ENCODE peak calls at places on chromosomes 16 and 17, in five cellular contexts. One of them, this sample, is unnamed.

GRCh38 chr17:77208217-77208808 is 67.5 kb downstream of the SEC14L1 start:
- DNase-seq in AML-193: peak; percentile 4
- DNase-seq in activated T-cell treated with anti-CD3 and anti-CD28 coated beads for 1 hour: no peak
- DNase-seq in NCI-H2107: no peak
- DNase-seq in iPS-NIHi11: peak; percentile 43
- DNase-seq in this sample: no peak

GRCh38 chr16:11572301-11572995 is 14.3 kb downstream of the LITAF start:
- DNase-seq in activated T-cell treated with anti-CD3 and anti-CD28 coated beads for 1 hour: peak; percentile 27
- DNase-seq in AML-193: no peak
- DNase-seq in NCI-H2107: no peak
- DNase-seq in iPS-NIHi11: no peak
- DNase-seq in this sample: peak; percentile 75

GRCh38 chr16:85084841-85085535 is 27.3 kb downstream of the CIBAR2 start:
- DNase-seq in AML-193: no peak
- DNase-seq in activated T-cell treated with anti-CD3 and anti-CD28 coated beads for 1 hour: no peak
- DNase-seq in iPS-NIHi11: no peak
- DNase-seq in NCI-H2107: no peak
- DNase-seq in this sample: no peak

GRCh38 chr17:37160940-37161339 is 212.2 kb downstream of the AATF start:
- DNase-seq in AML-193: no peak
- DNase-seq in activated T-cell treated with anti-CD3 and anti-CD28 coated beads for 1 hour: no peak
- DNase-seq in NCI-H2107: no peak
- DNase-seq in iPS-NIHi11: no peak
- DNase-seq in this sample: no peak

GRCh38 chr16:75566889-75567255 is 693 bp downstream of the GABARAPL2 start:
- DNase-seq in iPS-NIHi11: peak; percentile 31
- DNase-seq in NCI-H2107: no peak
- DNase-seq in AML-193: no peak
- DNase-seq in activated T-cell treated with anti-CD3 and anti-CD28 coated beads for 1 hour: no peak
- DNase-seq in this sample: no peak

GRCh38 chr17:4939804-4940624 is at the start of the genes RNF167 and SLC25A11:
- DNase-seq in activated T-cell treated with anti-CD3 and anti-CD28 coated beads for 1 hour: peak; percentile 87
- DNase-seq in NCI-H2107: peak; percentile 81
- DNase-seq in AML-193: peak; percentile 94
- DNase-seq in iPS-NIHi11: peak; percentile 97
- DNase-seq in this sample: peak; percentile 93

GRCh38 chr17:82065193-82065637 is 389 bp downstream of the DUS1L start:
- DNase-seq in activated T-cell treated with anti-CD3 and anti-CD28 coated beads for 1 hour: no peak
- DNase-seq in NCI-H2107: no peak
- DNase-seq in AML-193: no peak
- DNase-seq in iPS-NIHi11: no peak
- DNase-seq in this sample: no peak

GRCh38 chr17:560379-560935 is 154.2 kb downstream of the VPS53 start:
- DNase-seq in activated T-cell treated with anti-CD3 and anti-CD28 coated beads for 1 hour: no peak
- DNase-seq in NCI-H2107: no peak
- DNase-seq in iPS-NIHi11: no peak
- DNase-seq in AML-193: no peak
- DNase-seq in this sample: no peak

GRCh38 chr17:40490289-40490853 is 11.1 kb downstream of the TNS4 start:
- DNase-seq in NCI-H2107: peak; percentile 53
- DNase-seq in activated T-cell treated with anti-CD3 and anti-CD28 coated beads for 1 hour: peak; percentile 10
- DNase-seq in AML-193: no peak
- DNase-seq in iPS-NIHi11: peak; percentile 79
- DNase-seq in this sample: no peak

GRCh38 chr17:19369846-19370492 is 7.4 kb upstream of the B9D1 start:
- DNase-seq in iPS-NIHi11: no peak
- DNase-seq in NCI-H2107: no peak
- DNase-seq in activated T-cell treated with anti-CD3 and anti-CD28 coated beads for 1 hour: no peak
- DNase-seq in AML-193: no peak
- DNase-seq in this sample: no peak

GRCh38 chr16:82542714-82543113 is 84.1 kb upstream of the CDH13 start:
- DNase-seq in NCI-H2107: no peak
- DNase-seq in AML-193: no peak
- DNase-seq in iPS-NIHi11: no peak
- DNase-seq in activated T-cell treated with anti-CD3 and anti-CD28 coated beads for 1 hour: no peak
- DNase-seq in this sample: no peak

GRCh38 chr16:31710134-31710533 is 163.5 kb upstream of the ZNF267 start:
- DNase-seq in NCI-H2107: no peak
- DNase-seq in AML-193: no peak
- DNase-seq in activated T-cell treated with anti-CD3 and anti-CD28 coated beads for 1 hour: no peak
- DNase-seq in iPS-NIHi11: no peak
- DNase-seq in this sample: no peak

GRCh38 chr17:79862771-79863440 is 23.7 kb upstream of the CBX4 start:
- DNase-seq in activated T-cell treated with anti-CD3 and anti-CD28 coated beads for 1 hour: no peak
- DNase-seq in NCI-H2107: no peak
- DNase-seq in iPS-NIHi11: no peak
- DNase-seq in AML-193: no peak
- DNase-seq in this sample: no peak

GRCh38 chr16:69626256-69626655 is 60.5 kb downstream of the NFAT5 start:
- DNase-seq in AML-193: no peak
- DNase-seq in NCI-H2107: no peak
- DNase-seq in activated T-cell treated with anti-CD3 and anti-CD28 coated beads for 1 hour: no peak
- DNase-seq in iPS-NIHi11: no peak
- DNase-seq in this sample: no peak

GRCh38 chr17:17783121-17783824 is 53.5 kb downstream of the SREBF1 start:
- DNase-seq in activated T-cell treated with anti-CD3 and anti-CD28 coated beads for 1 hour: peak; percentile 35
- DNase-seq in NCI-H2107: peak; percentile 64
- DNase-seq in iPS-NIHi11: peak; percentile 65
- DNase-seq in AML-193: no peak
- DNase-seq in this sample: peak; percentile 25

GRCh38 chr16:65153365-65154105 is 31.7 kb upstream of the CDH11 start:
- DNase-seq in iPS-NIHi11: no peak
- DNase-seq in activated T-cell treated with anti-CD3 and anti-CD28 coated beads for 1 hour: no peak
- DNase-seq in NCI-H2107: no peak
- DNase-seq in AML-193: no peak
- DNase-seq in this sample: no peak

GRCh38 chr17:57948169-57948554 is 7.0 kb downstream of the CUEDC1 start:
- DNase-seq in iPS-NIHi11: no peak
- DNase-seq in NCI-H2107: no peak
- DNase-seq in AML-193: no peak
- DNase-seq in activated T-cell treated with anti-CD3 and anti-CD28 coated beads for 1 hour: no peak
- DNase-seq in this sample: no peak

GRCh38 chr16:29820730-29821662 is 734 bp downstream of the MVP start:
- DNase-seq in NCI-H2107: no peak
- DNase-seq in AML-193: no peak
- DNase-seq in iPS-NIHi11: no peak
- DNase-seq in activated T-cell treated with anti-CD3 and anti-CD28 coated beads for 1 hour: no peak
- DNase-seq in this sample: no peak

GRCh38 chr17:49848739-49849138 is 870 bp upstream of the TAC4 start:
- DNase-seq in NCI-H2107: no peak
- DNase-seq in activated T-cell treated with anti-CD3 and anti-CD28 coated beads for 1 hour: no peak
- DNase-seq in iPS-NIHi11: no peak
- DNase-seq in AML-193: no peak
- DNase-seq in this sample: no peak

GRCh38 chr16:57377080-57377841 is 5.0 kb downstream of the CX3CL1 start:
- DNase-seq in activated T-cell treated with anti-CD3 and anti-CD28 coated beads for 1 hour: no peak
- DNase-seq in NCI-H2107: no peak
- DNase-seq in AML-193: no peak
- DNase-seq in iPS-NIHi11: no peak
- DNase-seq in this sample: no peak

GRCh38 chr16:58306327-58306726 is 11.5 kb upstream of the PRSS54 start:
- DNase-seq in activated T-cell treated with anti-CD3 and anti-CD28 coated beads for 1 hour: peak; percentile 27
- DNase-seq in AML-193: peak; percentile 15
- DNase-seq in iPS-NIHi11: no peak
- DNase-seq in NCI-H2107: no peak
- DNase-seq in this sample: no peak

GRCh38 chr16:20720251-20720650 is 21.4 kb downstream of the THUMPD1 start:
- DNase-seq in activated T-cell treated with anti-CD3 and anti-CD28 coated beads for 1 hour: no peak
- DNase-seq in NCI-H2107: no peak
- DNase-seq in iPS-NIHi11: no peak
- DNase-seq in AML-193: no peak
- DNase-seq in this sample: no peak

GRCh38 chr17:11557727-11558452 is 40.4 kb upstream of the DNAH9 start:
- DNase-seq in NCI-H2107: no peak
- DNase-seq in activated T-cell treated with anti-CD3 and anti-CD28 coated beads for 1 hour: no peak
- DNase-seq in iPS-NIHi11: no peak
- DNase-seq in AML-193: no peak
- DNase-seq in this sample: no peak

GRCh38 chr17:77011173-77012011 is 129.4 kb upstream of the SEC14L1 start:
- DNase-seq in NCI-H2107: peak; percentile 9
- DNase-seq in activated T-cell treated with anti-CD3 and anti-CD28 coated beads for 1 hour: peak; percentile 45
- DNase-seq in AML-193: peak; percentile 34
- DNase-seq in iPS-NIHi11: no peak
- DNase-seq in this sample: no peak

GRCh38 chr17:30576326-30576861 is 99.2 kb downstream of the GOSR1 start:
- DNase-seq in NCI-H2107: no peak
- DNase-seq in AML-193: no peak
- DNase-seq in iPS-NIHi11: no peak
- DNase-seq in activated T-cell treated with anti-CD3 and anti-CD28 coated beads for 1 hour: no peak
- DNase-seq in this sample: no peak

GRCh38 chr17:50993544-50993943 is 127.1 kb downstream of the SPAG9 start:
- DNase-seq in iPS-NIHi11: no peak
- DNase-seq in NCI-H2107: no peak
- DNase-seq in AML-193: no peak
- DNase-seq in activated T-cell treated with anti-CD3 and anti-CD28 coated beads for 1 hour: no peak
- DNase-seq in this sample: no peak

GRCh38 chr16:25048146-25048618 is 33.0 kb upstream of the ARHGAP17 start:
- DNase-seq in NCI-H2107: no peak
- DNase-seq in activated T-cell treated with anti-CD3 and anti-CD28 coated beads for 1 hour: no peak
- DNase-seq in AML-193: no peak
- DNase-seq in iPS-NIHi11: no peak
- DNase-seq in this sample: no peak